ENCODE peak calls at places on chromosomes 12 and 14, in six cellular contexts. E is SK-N-SH, D is HepG2, Q is GM12878, O is H1, P is HCT116. B is an unnamed sample.

GRCh38 chr12:3034067-3034750 is 43.0 kb upstream of the TSPAN9 start:
- DNase-seq in E (peak), D (peak), Q (no peak), O (peak), P (peak), B (peak)

GRCh38 chr12:50353869-50354593 is 42.4 kb downstream of the FAM186A start:
- DNase-seq in E (no peak), D (no peak), Q (no peak), O (no peak), P (no peak), B (no peak)

GRCh38 chr12:510071-510825 is 50.5 kb downstream of the B4GALNT3 start:
- DNase-seq in E (peak), D (no peak), Q (no peak), O (peak), P (no peak), B (peak)

GRCh38 chr12:117098361-117099217 is 627 bp downstream of the TESC start:
- DNase-seq in E (peak), D (no peak), Q (no peak), O (peak), P (no peak), B (no peak)

GRCh38 chr14:71856199-71856919 is 75.9 kb upstream of the RGS6 start:
- DNase-seq in E (no peak), D (no peak), Q (peak), O (no peak), P (no peak), B (no peak)

GRCh38 chr12:74539261-74539660 is 1.6 kb downstream of the ATXN7L3B start:
- DNase-seq in E (peak), D (peak), Q (no peak), O (no peak), P (no peak), B (no peak)

GRCh38 chr12:25924535-25925001 is 33.9 kb upstream of the RASSF8 start:
- DNase-seq in E (no peak), D (no peak), Q (no peak), O (no peak), P (no peak), B (peak)

GRCh38 chr14:56044196-56044595 is 74.0 kb upstream of the PELI2 start:
- DNase-seq in E (no peak), D (no peak), Q (no peak), O (no peak), P (no peak), B (no peak)

GRCh38 chr12:111408686-111409402 is 3.1 kb downstream of the SH2B3 start:
- DNase-seq in E (no peak), D (no peak), Q (no peak), O (no peak), P (no peak), B (no peak)

GRCh38 chr12:66388512-66388911 is 86.2 kb downstream of the HELB start:
- DNase-seq in E (no peak), D (no peak), Q (no peak), O (no peak), P (no peak), B (no peak)

GRCh38 chr12:123075591-123076171 is 75.2 kb downstream of the PITPNM2 start:
- DNase-seq in E (no peak), D (peak), Q (no peak), O (peak), P (no peak), B (peak)

GRCh38 chr12:51884676-51885229 is 3.1 kb upstream of the ANKRD33 start:
- DNase-seq in E (no peak), D (peak), Q (no peak), O (no peak), P (peak), B (no peak)

GRCh38 chr12:43973385-43973784 is 137.5 kb downstream of the TMEM117 start:
- DNase-seq in E (no peak), D (no peak), Q (no peak), O (no peak), P (no peak), B (no peak)

GRCh38 chr14:57709909-57710308 is 156.0 kb downstream of the SLC35F4 start:
- DNase-seq in E (no peak), D (no peak), Q (no peak), O (no peak), P (no peak), B (no peak)

GRCh38 chr12:943051-943450 is 6.4 kb downstream of the RAD52 start:
- DNase-seq in E (no peak), D (no peak), Q (no peak), O (no peak), P (no peak), B (no peak)

GRCh38 chr14:92552066-92552465 is 38.5 kb downstream of the RIN3 start:
- DNase-seq in E (no peak), D (no peak), Q (no peak), O (no peak), P (no peak), B (no peak)

GRCh38 chr14:100533647-100534485 is 53.4 kb downstream of the BEGAIN start:
- DNase-seq in E (peak), D (no peak), Q (no peak), O (no peak), P (no peak), B (no peak)

GRCh38 chr14:32332415-32333116 is 3.5 kb downstream of the AKAP6 start:
- DNase-seq in E (no peak), D (no peak), Q (no peak), O (no peak), P (no peak), B (no peak)

GRCh38 chr12:124687695-124688301 is 120.4 kb upstream of the NCOR2 start:
- DNase-seq in E (no peak), D (no peak), Q (no peak), O (no peak), P (no peak), B (no peak)

GRCh38 chr12:113089839-113090238 is 33.3 kb downstream of the DTX1 start:
- DNase-seq in E (no peak), D (no peak), Q (no peak), O (no peak), P (no peak), B (no peak)

GRCh38 chr12:26153421-26154154 is 28.8 kb upstream of the BHLHE41 start:
- DNase-seq in E (no peak), D (peak), Q (no peak), O (no peak), P (peak), B (no peak)

GRCh38 chr12:80778005-80778541 is 61.4 kb downstream of the MYF5 start:
- DNase-seq in E (peak), D (peak), Q (peak), O (no peak), P (peak), B (no peak)
- TF ChIP-seq JUND in E (peak), D (no peak), Q (peak), O (no peak), P (peak), B (no peak)

GRCh38 chr14:74438351-74438915 is 12.4 kb upstream of the SYNDIG1L start:
- DNase-seq in E (no peak), D (no peak), Q (no peak), O (peak), P (no peak), B (no peak)
- TF ChIP-seq JUND in E (no peak), D (no peak), Q (no peak), O (no peak), P (no peak), B (no peak)

DNA sequence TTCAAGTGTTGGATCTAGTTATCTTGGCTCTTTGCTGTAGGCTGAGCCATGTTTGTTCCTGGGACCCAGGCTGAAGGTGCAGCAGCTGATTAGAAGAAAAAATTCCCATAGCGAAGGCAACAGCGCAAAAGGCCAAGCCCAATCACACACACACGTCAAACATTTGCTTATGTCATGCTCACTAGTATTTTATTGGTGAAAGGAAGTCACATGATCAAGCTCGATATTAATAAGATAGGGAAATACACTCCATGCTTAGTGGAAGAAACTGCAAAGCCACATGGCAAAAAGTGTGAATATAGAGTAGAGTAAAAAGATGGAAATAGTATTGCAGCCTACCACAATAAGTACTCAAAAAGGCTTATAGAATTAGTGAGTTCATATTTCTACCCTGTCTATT is 373.5 kb upstream of the FAR2 start:
- DNase-seq in E (no peak), D (no peak), Q (no peak), O (no peak), P (no peak), B (no peak)
- TF ChIP-seq JUND in E (no peak), D (no peak), Q (no peak), O (no peak), P (no peak), B (no peak)

DNA sequence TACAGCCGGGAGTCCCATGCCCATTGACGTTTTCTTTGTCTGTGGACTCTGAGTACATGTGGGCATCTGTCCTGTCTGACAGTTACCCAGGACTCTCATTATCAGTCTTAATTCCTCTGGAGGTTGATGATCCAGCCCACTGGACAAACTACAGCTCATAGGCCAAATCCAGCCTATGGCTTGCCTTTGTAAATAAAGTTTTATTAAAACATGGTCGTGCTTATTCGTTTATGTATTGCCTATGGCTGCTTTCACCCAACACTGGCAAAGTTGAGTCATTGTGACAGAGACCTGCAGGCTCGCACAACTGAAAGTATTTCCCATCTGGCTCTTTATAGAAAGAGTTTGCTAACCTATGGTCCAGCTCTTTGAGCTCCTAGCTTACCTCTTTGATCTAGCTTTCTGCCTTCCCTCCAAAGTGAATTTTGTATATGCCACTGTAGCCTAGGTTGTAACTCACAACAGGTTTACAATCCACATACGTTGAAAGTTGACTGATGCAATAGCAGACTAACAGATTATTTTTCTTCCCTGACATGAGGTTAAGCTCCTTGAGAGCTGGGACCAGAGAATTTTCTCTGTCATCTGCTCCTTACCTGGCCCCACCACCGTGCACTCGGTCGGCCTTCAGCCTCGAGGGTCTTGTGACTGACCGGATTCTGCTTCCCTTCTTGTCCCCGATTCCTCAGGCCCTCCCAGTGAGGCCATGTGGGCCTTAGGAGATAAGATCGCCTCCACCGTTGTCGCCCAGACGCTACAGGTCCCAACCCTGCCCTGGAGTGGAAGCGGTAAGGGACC is 57.3 kb downstream of the ACACB start:
- DNase-seq in E (no peak), D (no peak), Q (no peak), O (no peak), P (no peak), B (no peak)
- TF ChIP-seq JUND in E (no peak), D (no peak), Q (no peak), O (no peak), P (no peak), B (no peak)

DNA sequence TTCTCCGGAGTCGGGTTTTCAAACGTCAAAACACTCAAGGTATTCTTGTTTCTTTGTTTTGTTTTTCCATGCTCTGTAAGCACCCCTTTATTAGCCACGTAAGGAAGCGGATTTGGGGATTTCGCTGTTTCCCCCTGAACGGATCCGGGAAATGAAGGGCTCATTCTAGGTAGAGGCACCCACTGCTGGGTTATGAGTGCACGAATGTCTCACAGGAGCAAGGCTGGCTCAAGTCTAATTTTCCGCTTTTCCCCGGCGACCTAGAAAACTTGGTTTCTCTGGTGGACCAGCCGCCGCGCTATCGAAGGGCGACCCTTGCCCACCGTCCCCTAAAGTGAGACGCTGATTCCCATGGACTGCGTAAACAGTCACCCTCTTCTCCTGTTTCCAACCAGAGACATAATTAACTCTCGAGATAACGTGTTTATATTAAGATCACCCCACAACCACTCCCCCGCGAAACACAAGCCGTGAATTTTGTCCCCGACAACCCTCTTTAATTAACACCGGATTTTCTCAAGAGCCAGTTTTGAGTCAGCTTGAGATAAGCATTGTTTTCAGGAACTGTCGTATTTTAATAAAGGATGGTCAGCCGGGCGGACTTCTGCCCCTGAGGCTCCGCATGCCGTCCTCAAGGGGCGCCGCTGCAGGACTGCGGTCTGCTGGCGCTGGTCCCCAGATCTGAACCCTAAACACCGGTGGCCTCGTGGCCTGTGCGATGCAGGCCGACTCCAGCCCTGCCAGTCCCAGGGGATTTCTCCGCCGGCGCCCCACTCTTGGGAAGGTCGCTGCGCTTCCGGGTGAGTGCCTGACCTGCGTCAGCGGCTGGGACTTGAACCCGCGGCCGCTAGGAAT is 523 bp upstream of the ABCC9 start:
- DNase-seq in E (peak), D (no peak), Q (no peak), O (peak), P (no peak), B (no peak)
- TF ChIP-seq JUND in E (no peak), D (no peak), Q (no peak), O (no peak), P (no peak), B (no peak)

GRCh38 chr14:31128601-31129526 is 78.7 kb downstream of the HECTD1 start:
- DNase-seq in E (no peak), D (no peak), Q (no peak), O (no peak), P (no peak), B (no peak)
- TF ChIP-seq JUND in E (no peak), D (no peak), Q (no peak), O (no peak), P (no peak), B (no peak)

GRCh38 chr14:44279357-44279756 is 227.7 kb downstream of the FSCB start:
- DNase-seq in E (no peak), D (no peak), Q (no peak), O (no peak), P (no peak), B (no peak)

GRCh38 chr14:44287858-44288257 is 219.2 kb downstream of the FSCB start:
- DNase-seq in E (no peak), D (no peak), Q (no peak), O (no peak), P (no peak), B (no peak)

GRCh38 chr14:44283836-44284235 is 223.2 kb downstream of the FSCB start:
- DNase-seq in E (no peak), D (no peak), Q (no peak), O (no peak), P (no peak), B (no peak)
- TF ChIP-seq JUND in E (no peak), D (no peak), Q (no peak), O (no peak), P (no peak), B (no peak)

GRCh38 chr14:21884995-21885394 is 211.4 kb upstream of the OR4E1 start:
- DNase-seq in E (no peak), D (no peak), Q (no peak), O (no peak), P (no peak), B (no peak)

GRCh38 chr14:21874946-21875345 is 201.3 kb upstream of the OR4E1 start:
- DNase-seq in E (no peak), D (no peak), Q (no peak), O (no peak), P (no peak), B (no peak)

GRCh38 chr14:21882226-21882625 is 208.6 kb upstream of the OR4E1 start:
- DNase-seq in E (no peak), D (no peak), Q (no peak), O (no peak), P (no peak), B (no peak)

DNA sequence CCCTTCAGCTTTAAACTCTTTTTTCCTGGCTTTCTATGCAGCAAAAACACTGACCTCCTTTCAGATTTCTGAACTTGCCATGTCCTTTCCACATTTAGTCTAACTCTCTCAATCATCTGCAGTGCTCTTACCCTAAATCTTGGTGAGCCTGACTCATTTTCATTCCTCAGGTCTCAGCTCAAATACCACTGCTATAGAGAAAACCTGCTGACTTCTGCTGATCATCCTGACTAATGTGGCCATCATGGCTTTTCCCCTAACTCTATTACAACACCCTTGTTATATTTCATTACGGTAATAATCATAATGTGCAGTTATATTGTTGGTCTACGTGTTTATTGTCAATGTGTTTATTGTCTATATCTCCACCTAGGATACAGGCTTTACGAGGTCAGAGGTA is 207.3 kb upstream of the OR4E1 start:
- DNase-seq in E (no peak), D (no peak), Q (no peak), O (no peak), P (no peak), B (no peak)
- TF ChIP-seq JUND in E (no peak), D (no peak), Q (no peak), O (no peak), P (no peak), B (no peak)

GRCh38 chr12:42196728-42197603 is 41.1 kb downstream of the YAF2 start:
- DNase-seq in E (no peak), D (no peak), Q (no peak), O (no peak), P (no peak), B (no peak)
- TF ChIP-seq JUND in E (no peak), D (no peak), Q (no peak), O (no peak), P (no peak), B (no peak)

B was measured in T47D.